ENCODE peak calls at places on chromosomes 7 and 10, in six cellular contexts. Z, D, T, G, J and Y are unnamed samples.

GRCh38 chr7:116679495-116679894 is 7.5 kb downstream of the MET start:
- DNase-seq in Z (no peak), D (no peak), T (no peak), G (no peak), J (no peak), Y (no peak)

GRCh38 chr7:151432658-151433521 is 7.1 kb downstream of the CRYGN start:
- DNase-seq in Z (no peak), D (no peak), T (peak), G (no peak), J (no peak), Y (no peak)

GRCh38 chr7:159016591-159016990 is 128.1 kb downstream of the VIPR2 start:
- DNase-seq in Z (no peak), D (no peak), T (no peak), G (no peak), J (no peak), Y (no peak)

GRCh38 chr7:22688034-22688433 is 39.0 kb upstream of the IL6 start:
- DNase-seq in Z (no peak), D (no peak), T (no peak), G (no peak), J (no peak), Y (no peak)

GRCh38 chr7:95365151-95365550 is 31.0 kb downstream of the PON3 start:
- DNase-seq in Z (no peak), D (no peak), T (no peak), G (peak), J (no peak), Y (no peak)

GRCh38 chr7:44636926-44637325 is 30.5 kb downstream of the OGDH start:
- DNase-seq in Z (no peak), D (no peak), T (no peak), G (no peak), J (no peak), Y (no peak)

GRCh38 chr10:74542077-74542476 is 284.3 kb upstream of the KAT6B start:
- DNase-seq in Z (peak), D (no peak), T (no peak), G (peak), J (no peak), Y (peak)

GRCh38 chr10:131954356-131954965 is 27.3 kb downstream of the BNIP3 start:
- DNase-seq in Z (no peak), D (no peak), T (no peak), G (no peak), J (no peak), Y (no peak)

GRCh38 chr10:42953684-42954674 is 122.9 kb upstream of the RET start:
- DNase-seq in Z (no peak), D (no peak), T (no peak), G (no peak), J (peak), Y (peak)

GRCh38 chr7:131298608-131298992 is 29.1 kb upstream of the MKLN1 start:
- DNase-seq in Z (no peak), D (no peak), T (no peak), G (no peak), J (no peak), Y (no peak)

GRCh38 chr7:51617691-51618090 is 301.1 kb upstream of the COBL start:
- DNase-seq in Z (no peak), D (no peak), T (no peak), G (no peak), J (no peak), Y (no peak)

GRCh38 chr10:118241229-118242137 is 100.6 kb downstream of the FAM204A start:
- DNase-seq in Z (peak), D (peak), T (peak), G (peak), J (peak), Y (peak)

GRCh38 chr7:4931932-4932331 is 27.1 kb downstream of the MMD2 start:
- DNase-seq in Z (no peak), D (peak), T (no peak), G (no peak), J (peak), Y (no peak)

GRCh38 chr10:23070819-23071218 is 24.6 kb upstream of the MSRB2 start:
- DNase-seq in Z (no peak), D (no peak), T (no peak), G (no peak), J (no peak), Y (no peak)

GRCh38 chr7:35802649-35803048 is 1.8 kb downstream of the SEPTIN7 start:
- DNase-seq in Z (no peak), D (no peak), T (peak), G (no peak), J (no peak), Y (no peak)

GRCh38 chr10:47402681-47403301 is 18.7 kb upstream of the ZNF488 start:
- DNase-seq in Z (peak), D (peak), T (no peak), G (peak), J (no peak), Y (peak)

GRCh38 chr7:105355701-105356100 is 33.0 kb downstream of the SRPK2 start:
- DNase-seq in Z (no peak), D (no peak), T (no peak), G (no peak), J (no peak), Y (no peak)

GRCh38 chr10:3987142-3987974 is 202.3 kb upstream of the KLF6 start:
- DNase-seq in Z (no peak), D (no peak), T (no peak), G (peak), J (no peak), Y (no peak)

GRCh38 chr7:234041-234711 is 41.8 kb downstream of the FAM20C start:
- DNase-seq in Z (no peak), D (no peak), T (no peak), G (no peak), J (no peak), Y (peak)

GRCh38 chr10:79266543-79267312 is 80.5 kb upstream of the PPIF start:
- DNase-seq in Z (peak), D (no peak), T (no peak), G (peak), J (peak), Y (peak)

GRCh38 chr10:79132681-79133381 is 64.1 kb downstream of the ZMIZ1 start:
- DNase-seq in Z (no peak), D (no peak), T (no peak), G (no peak), J (no peak), Y (no peak)

GRCh38 chr10:22137542-22137941 is 80.3 kb downstream of the EBLN1 start:
- DNase-seq in Z (no peak), D (no peak), T (no peak), G (no peak), J (no peak), Y (no peak)

GRCh38 chr10:113273151-113273876 is 279.5 kb upstream of the HABP2 start:
- DNase-seq in Z (no peak), D (no peak), T (no peak), G (no peak), J (peak), Y (peak)

GRCh38 chr7:96184783-96185182 is 137.1 kb downstream of the SLC25A13 start:
- DNase-seq in Z (no peak), D (no peak), T (no peak), G (no peak), J (no peak), Y (no peak)